ENCODE peak calls at places on chromosome 4, in five cellular contexts. K, E, O, Z and T are unnamed samples.

GRCh38 chr4:82842593-82842992 is 44.0 kb upstream of the SCD5 start:
- DNase-seq in K (no peak), E (peak; percentile 1), O (no peak), Z (peak; percentile 50), T (no peak)

GRCh38 chr4:140641105-140641555 is 72.4 kb upstream of the UCP1 start:
- DNase-seq in K (no peak), E (no peak), O (no peak), Z (no peak), T (no peak)

GRCh38 chr4:56668267-56668666 is 12.8 kb downstream of the HOPX start:
- DNase-seq in K (no peak), E (no peak), O (no peak), Z (peak; percentile 39), T (no peak)

GRCh38 chr4:89324671-89325070 is 17.1 kb upstream of the GPRIN3 start:
- DNase-seq in K (no peak), E (peak; percentile 1), O (peak; percentile 45), Z (peak; percentile 14), T (no peak)

GRCh38 chr4:83629945-83630684 is 94.2 kb downstream of the GPAT3 start:
- DNase-seq in K (no peak), E (peak; percentile 33), O (no peak), Z (peak; percentile 59), T (no peak)

GRCh38 chr4:80268936-80269335 is 2.5 kb downstream of the FGF5 start:
- DNase-seq in K (no peak), E (no peak), O (no peak), Z (peak; percentile 40), T (no peak)

GRCh38 chr4:186017801-186018200 is 51.2 kb upstream of the TLR3 start:
- DNase-seq in K (no peak), E (no peak), O (no peak), Z (no peak), T (no peak)

GRCh38 chr4:55363618-55364420 is 17.8 kb downstream of the SRD5A3 start:
- DNase-seq in K (no peak), E (no peak), O (no peak), Z (no peak), T (peak; percentile 55)

GRCh38 chr4:10746371-10747143 is 62.0 kb upstream of the CLNK start:
- DNase-seq in K (no peak), E (no peak), O (no peak), Z (peak; percentile 20), T (no peak)

GRCh38 chr4:83329521-83330105 is 5.0 kb downstream of the HPSE start:
- DNase-seq in K (no peak), E (peak; percentile 12), O (no peak), Z (peak; percentile 17), T (no peak)

GRCh38 chr4:110484767-110485166 is 8.8 kb downstream of the ENPEP start:
- DNase-seq in K (no peak), E (peak; percentile 75), O (no peak), Z (peak; percentile 83), T (no peak)

GRCh38 chr4:6195602-6196319 is 4.6 kb downstream of the JAKMIP1 start:
- DNase-seq in K (no peak), E (no peak), O (no peak), Z (no peak), T (no peak)

GRCh38 chr4:117085185-117085701 is at the start of gene TRAM1L1:
- DNase-seq in K (no peak), E (peak; percentile 81), O (no peak), Z (peak; percentile 68), T (peak; percentile 93)

GRCh38 chr4:98624642-98625041 is 33.8 kb downstream of the TSPAN5 start:
- DNase-seq in K (no peak), E (no peak), O (no peak), Z (no peak), T (no peak)

GRCh38 chr4:147003956-147004580 is 58.4 kb upstream of the TTC29 start:
- DNase-seq in K (no peak), E (no peak), O (no peak), Z (no peak), T (no peak)

GRCh38 chr4:25861951-25862410 is 807 bp downstream of the SEL1L3 start:
- DNase-seq in K (no peak), E (peak; percentile 41), O (peak; percentile 63), Z (peak; percentile 25), T (peak; percentile 51)